ENCODE peak calls at places on chromosomes 12 and 14, in eight cellular contexts. I, R, X, J, U, O, Z and M are unnamed samples.

GRCh38 chr12:54131641-54132280 is 57.0 kb downstream of the SMUG1 start:
- DNase-seq in I (no peak), R (no peak), X (no peak), J (no peak), U (no peak), O (no peak), Z (no peak), M (no peak)

GRCh38 chr12:123634142-123634561 is 523 bp downstream of the GTF2H3 start:
- DNase-seq in I (no peak), R (no peak), X (no peak), J (no peak), U (no peak), O (no peak), Z (no peak), M (no peak)

GRCh38 chr12:49872781-49873181 is 29.9 kb upstream of the BCDIN3D start:
- DNase-seq in I (no peak), R (no peak), X (no peak), J (no peak), U (no peak), O (no peak), Z (no peak), M (peak; percentile 60)

GRCh38 chr12:57342207-57342691 is 88.6 kb downstream of the R3HDM2 start:
- DNase-seq in I (no peak), R (peak; percentile 41), X (peak; percentile 50), J (no peak), U (peak; percentile 48), O (no peak), Z (peak; percentile 59), M (no peak)

GRCh38 chr14:99037777-99038176 is 234.2 kb downstream of the BCL11B start:
- DNase-seq in I (no peak), R (peak; percentile 48), X (no peak), J (no peak), U (no peak), O (no peak), Z (no peak), M (no peak)

GRCh38 chr14:26841361-26841760 is 243.5 kb upstream of the NOVA1 start:
- DNase-seq in I (no peak), R (no peak), X (no peak), J (no peak), U (no peak), O (no peak), Z (no peak), M (no peak)

GRCh38 chr12:12327802-12328201 is 22.2 kb downstream of the MANSC1 start:
- DNase-seq in I (peak; percentile 61), R (peak; percentile 75), X (no peak), J (no peak), U (peak; percentile 64), O (no peak), Z (no peak), M (no peak)

GRCh38 chr12:114636723-114637480 is 47.1 kb downstream of the TBX3 start:
- DNase-seq in I (no peak), R (peak; percentile 58), X (no peak), J (no peak), U (peak; percentile 56), O (no peak), Z (no peak), M (no peak)

GRCh38 chr12:103783744-103784664 is 57.0 kb downstream of the NT5DC3 start:
- DNase-seq in I (no peak), R (no peak), X (peak; percentile 37), J (no peak), U (no peak), O (no peak), Z (no peak), M (no peak)

GRCh38 chr12:121224591-121224990 is 14.7 kb downstream of the P2RX4 start:
- DNase-seq in I (peak; percentile 42), R (no peak), X (no peak), J (no peak), U (peak; percentile 11), O (no peak), Z (no peak), M (no peak)

GRCh38 chr14:93430319-93430801 is 379 bp upstream of the UNC79 start:
- DNase-seq in I (no peak), R (peak; percentile 85), X (no peak), J (no peak), U (peak; percentile 88), O (no peak), Z (no peak), M (no peak)

GRCh38 chr14:74524076-74524812 is 30.7 kb downstream of the ISCA2 start:
- DNase-seq in I (no peak), R (peak; percentile 24), X (no peak), J (no peak), U (no peak), O (no peak), Z (no peak), M (peak; percentile 67)

GRCh38 chr12:6613015-6613775 is 6.0 kb upstream of the CHD4 start:
- DNase-seq in I (no peak), R (peak; percentile 77), X (peak; percentile 88), J (no peak), U (peak; percentile 72), O (peak; percentile 74), Z (peak; percentile 88), M (peak; percentile 90)

GRCh38 chr12:25783566-25783965 is 174.9 kb upstream of the RASSF8 start:
- DNase-seq in I (no peak), R (no peak), X (no peak), J (no peak), U (no peak), O (no peak), Z (no peak), M (no peak)

GRCh38 chr14:35159742-35160409 is 37.5 kb downstream of the PRORP start:
- DNase-seq in I (no peak), R (no peak), X (no peak), J (no peak), U (no peak), O (no peak), Z (no peak), M (no peak)

GRCh38 chr14:89349196-89350008 is 67.6 kb downstream of the FOXN3 start:
- DNase-seq in I (no peak), R (peak; percentile 90), X (no peak), J (no peak), U (peak; percentile 64), O (no peak), Z (no peak), M (no peak)

GRCh38 chr12:122187466-122187865 is 4.5 kb downstream of the LRRC43 start:
- DNase-seq in I (no peak), R (no peak), X (no peak), J (no peak), U (no peak), O (no peak), Z (no peak), M (peak; percentile 34)

GRCh38 chr12:9072481-9073038 is 43.2 kb downstream of the A2M start:
- DNase-seq in I (no peak), R (no peak), X (no peak), J (no peak), U (no peak), O (no peak), Z (no peak), M (no peak)

GRCh38 chr12:46572644-46573630 is 200.4 kb upstream of the SLC38A2 start:
- DNase-seq in I (no peak), R (no peak), X (no peak), J (no peak), U (no peak), O (no peak), Z (no peak), M (no peak)

GRCh38 chr14:96385385-96385784 is 6.5 kb upstream of the AK7 start:
- DNase-seq in I (no peak), R (no peak), X (no peak), J (no peak), U (no peak), O (no peak), Z (no peak), M (no peak)

GRCh38 chr14:77549451-77549850 is 50.8 kb upstream of the ISM2 start:
- DNase-seq in I (no peak), R (peak; percentile 27), X (no peak), J (no peak), U (no peak), O (no peak), Z (no peak), M (no peak)

GRCh38 chr12:64457466-64457865 is 5.5 kb downstream of the TBK1 start:
- DNase-seq in I (no peak), R (no peak), X (no peak), J (no peak), U (no peak), O (no peak), Z (no peak), M (no peak)
- H3K4me1 ChIP-seq in I (peaks cover 69% of the 10 kb centered on the region), R (peaks cover 13% of the 10 kb centered on the region), X (peaks cover 34% of the 10 kb centered on the region), J (peaks cover 49% of the 10 kb centered on the region), U (peaks cover 23% of the 10 kb centered on the region), O (peaks cover 33% of the 10 kb centered on the region), Z (peaks cover 62% of the 10 kb centered on the region), M (no peaks in the 10 kb centered on the region)

DNA sequence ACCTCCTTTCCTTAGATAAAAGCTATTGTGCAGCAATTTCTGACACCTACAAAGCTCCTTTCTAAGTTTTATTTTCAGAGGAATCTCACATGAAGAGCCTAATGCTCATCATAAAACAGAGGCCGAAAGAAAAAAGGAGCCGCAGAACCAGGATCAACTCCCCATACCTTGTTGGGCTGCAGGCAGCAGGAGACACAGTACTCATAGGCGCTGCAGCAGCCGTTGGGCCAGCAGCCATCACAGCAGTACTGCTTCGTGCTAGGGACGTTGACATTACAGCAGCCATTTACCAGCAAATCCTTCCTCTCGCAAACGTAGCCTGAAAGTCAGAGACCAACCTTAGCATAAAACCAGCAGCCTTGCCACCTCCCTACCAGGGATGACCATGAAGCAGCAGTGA is 17.7 kb downstream of the SPRING1 start:
- DNase-seq in I (no peak), R (no peak), X (no peak), J (no peak), U (no peak), O (no peak), Z (no peak), M (no peak)
- H3K27ac ChIP-seq in I (no peak overlapping the region), R (no peak overlapping the region), X (no peak overlapping the region), J (no peak overlapping the region), U (no peak overlapping the region), O (no peak overlapping the region), Z (no peak overlapping the region), M (no peak overlapping the region)

GRCh38 chr12:93860659-93861373 is 183.6 kb downstream of the CRADD start:
- DNase-seq in I (no peak), R (no peak), X (no peak), J (peak; percentile 45), U (no peak), O (no peak), Z (no peak), M (no peak)

GRCh38 chr12:93862424-93862823 is 185.2 kb downstream of the CRADD start:
- DNase-seq in I (no peak), R (no peak), X (no peak), J (peak; percentile 34), U (no peak), O (no peak), Z (no peak), M (no peak)

GRCh38 chr12:93868771-93869170 is 191.6 kb downstream of the CRADD start:
- DNase-seq in I (no peak), R (no peak), X (no peak), J (peak; percentile 80), U (no peak), O (no peak), Z (no peak), M (no peak)

GRCh38 chr12:93870020-93870795 is 193.0 kb downstream of the CRADD start:
- DNase-seq in I (no peak), R (no peak), X (no peak), J (peak; percentile 68), U (no peak), O (no peak), Z (no peak), M (no peak)

GRCh38 chr12:93865751-93866150 is 188.6 kb downstream of the CRADD start:
- DNase-seq in I (no peak), R (no peak), X (no peak), J (no peak), U (no peak), O (no peak), Z (no peak), M (no peak)
- H3K9me3 ChIP-seq in I (peaks cover 46% of the 10 kb centered on the region), R (peaks cover 8% of the 10 kb centered on the region), X (peaks cover 10% of the 10 kb centered on the region), J (peaks cover 46% of the 10 kb centered on the region), U (peaks cover 28% of the 10 kb centered on the region), O (peaks cover 59% of the 10 kb centered on the region), Z (no peaks in the 10 kb centered on the region), M (peaks cover 9% of the 10 kb centered on the region)

GRCh38 chr14:22549981-22550670 is 38.9 kb downstream of the DAD1 start:
- DNase-seq in I (peak; percentile 66), R (no peak), X (no peak), J (no peak), U (no peak), O (no peak), Z (no peak), M (no peak)
- H3K4me1 ChIP-seq in I (peaks cover 100% of the 10 kb centered on the region), R (peaks cover 20% of the 10 kb centered on the region), X (peaks cover 47% of the 10 kb centered on the region), J (peaks cover 28% of the 10 kb centered on the region), U (peaks cover 53% of the 10 kb centered on the region), O (peaks cover 30% of the 10 kb centered on the region), Z (peaks cover 26% of the 10 kb centered on the region), M (no peaks in the 10 kb centered on the region)